ENCODE peak calls at places on chromosome 13, in six cellular contexts. J, I, F, W, M and A are unnamed samples. For H3K9me3, the result is how much of the 10 kb centered on the place peaks cover.

GRCh38 chr13:26050568-26051230 is 1.1 kb downstream of the SHISA2 start:
- DNase-seq in W (peak), J (peak), F (peak), I (no peak), M (peak), A (no peak)

GRCh38 chr13:110576736-110577476 is 15.4 kb upstream of the RAB20 start:
- DNase-seq in J (no peak), M (no peak), W (no peak), I (no peak), F (no peak), A (no peak)

GRCh38 chr13:46170687-46171086 is 11.3 kb downstream of the LCP1 start:
- DNase-seq in W (no peak), F (no peak), I (no peak), J (peak), M (no peak), A (no peak)

GRCh38 chr13:20901668-20902437 is 693 bp downstream of the XPO4 start:
- DNase-seq in W (no peak), J (peak), M (peak), I (no peak), F (peak), A (no peak)

GRCh38 chr13:46097015-46097414 is 7.8 kb downstream of the CPB2 start:
- DNase-seq in F (no peak), M (no peak), I (no peak), W (no peak), J (no peak), A (no peak)

GRCh38 chr13:37701306-37701705 is 102.7 kb upstream of the POSTN start:
- DNase-seq in W (no peak), I (no peak), M (no peak), F (no peak), J (peak), A (no peak)

GRCh38 chr13:87094646-87095045 is 576.5 kb upstream of the SLITRK5 start:
- DNase-seq in J (peak), F (no peak), W (no peak), I (no peak), M (no peak), A (no peak)

GRCh38 chr13:75391432-75392100 is 90.4 kb downstream of the TBC1D4 start:
- DNase-seq in W (no peak), I (no peak), M (no peak), F (no peak), J (no peak), A (no peak)

GRCh38 chr13:32323912-32324311 is 8.6 kb downstream of the BRCA2 start:
- DNase-seq in W (no peak), F (no peak), J (no peak), I (no peak), M (no peak), A (no peak)

GRCh38 chr13:68905186-68905585 is 1202.4 kb upstream of the ATXN8OS start:
- DNase-seq in J (no peak), W (no peak), F (no peak), M (no peak), I (no peak), A (no peak)
- H3K9me3 ChIP-seq in J (under half), W (under half), F (under half), M (under half), I (under half), A (under half)

GRCh38 chr13:22483276-22483675 is 697.5 kb upstream of the SGCG start:
- DNase-seq in F (no peak), W (no peak), J (no peak), M (no peak), I (no peak), A (no peak)
- H3K9me3 ChIP-seq in F (under half), W (under half), J (under half), M (under half), I (under half), A (under half)

DNA sequence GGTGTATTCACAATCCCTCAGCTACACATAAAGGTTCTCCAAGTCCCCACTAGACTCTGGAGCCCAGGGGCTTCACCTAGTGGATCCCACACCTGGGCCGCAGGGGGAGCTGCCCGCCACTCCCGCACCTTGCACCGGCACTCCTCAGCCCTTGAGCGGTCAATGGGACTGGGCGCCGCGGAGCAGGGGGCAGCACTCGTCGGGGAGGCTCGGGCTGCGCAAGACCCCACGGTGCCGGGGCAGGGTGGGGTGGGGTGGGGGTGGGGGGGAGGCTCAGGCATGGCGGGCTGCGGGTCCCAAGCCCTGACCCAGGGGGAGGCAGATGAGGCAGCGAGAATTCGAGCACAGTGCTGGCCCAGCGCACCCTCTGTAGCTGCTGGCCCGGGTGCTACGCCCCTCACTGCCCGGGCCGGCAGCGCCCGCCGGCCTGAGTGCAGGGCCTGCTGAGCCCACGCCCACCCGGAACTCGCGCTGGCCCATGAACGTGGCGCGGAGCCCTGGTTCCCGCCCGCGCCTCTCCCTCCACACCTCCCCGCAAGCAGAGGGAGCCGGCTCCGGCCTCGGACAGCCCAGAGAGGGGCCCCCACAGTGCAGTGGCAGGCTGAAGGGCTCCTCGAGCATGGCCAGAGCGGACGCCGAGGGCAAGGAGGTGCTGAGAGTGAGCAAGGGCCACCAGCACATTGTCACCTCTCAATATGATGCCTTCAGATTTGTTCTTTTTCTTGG is 121.7 kb downstream of the UGGT2 start:
- DNase-seq in M (no peak), W (no peak), I (no peak), F (no peak), J (no peak), A (no peak)
- H3K9me3 ChIP-seq in M (under half), W (under half), I (under half), F (under half), J (under half), A (under half)

GRCh38 chr13:100409132-100409531 is 179.5 kb downstream of the GGACT start:
- DNase-seq in M (no peak), J (no peak), W (no peak), F (no peak), I (no peak), A (no peak)
- H3K9me3 ChIP-seq in M (under half), J (under half), W (under half), F (under half), I (half or more), A (under half)

GRCh38 chr13:44308352-44308751 is 65.3 kb upstream of the SERP2 start:
- DNase-seq in M (no peak), J (no peak), W (no peak), F (no peak), I (no peak), A (no peak)

GRCh38 chr13:44311011-44311481 is 62.6 kb upstream of the SERP2 start:
- DNase-seq in J (no peak), F (peak), M (no peak), I (no peak), W (no peak), A (no peak)

GRCh38 chr13:44307844-44308243 is 65.8 kb upstream of the SERP2 start:
- DNase-seq in F (no peak), J (no peak), M (no peak), W (no peak), I (no peak), A (no peak)

GRCh38 chr13:44312131-44312530 is 61.5 kb upstream of the SERP2 start:
- DNase-seq in F (no peak), J (no peak), W (no peak), I (no peak), M (no peak), A (no peak)

GRCh38 chr13:44309771-44310767 is 63.6 kb upstream of the SERP2 start:
- DNase-seq in I (no peak), F (peak), M (no peak), J (no peak), W (no peak), A (no peak)
- H3K9me3 ChIP-seq in I (under half), F (under half), M (under half), J (under half), W (under half), A (under half)

GRCh38 chr13:112902669-112903068 is 66.3 kb upstream of the MCF2L start:
- DNase-seq in M (no peak), F (no peak), W (no peak), I (no peak), J (no peak), A (no peak)

GRCh38 chr13:112901951-112902651 is 66.9 kb upstream of the MCF2L start:
- DNase-seq in I (no peak), W (no peak), F (no peak), M (peak), J (no peak), A (no peak)

GRCh38 chr13:112904436-112904960 is 64.5 kb upstream of the MCF2L start:
- DNase-seq in W (no peak), F (no peak), M (peak), J (no peak), I (no peak), A (no peak)

GRCh38 chr13:112903606-112904195 is 65.3 kb upstream of the MCF2L start:
- DNase-seq in F (no peak), W (no peak), M (peak), J (no peak), I (no peak), A (no peak)

GRCh38 chr13:112903071-112903577 is 65.9 kb upstream of the MCF2L start:
- DNase-seq in M (peak), I (no peak), F (no peak), W (no peak), J (no peak), A (no peak)
- H3K9me3 ChIP-seq in M (under half), I (under half), F (under half), W (under half), J (under half), A (under half)

GRCh38 chr13:19305434-19305833 is 123.8 kb upstream of the TUBA3C start:
- DNase-seq in F (no peak), J (no peak), W (no peak), M (no peak), I (no peak), A (no peak)
- H3K9me3 ChIP-seq in F (under half), J (under half), W (under half), M (under half), I (under half), A (under half)

DNA sequence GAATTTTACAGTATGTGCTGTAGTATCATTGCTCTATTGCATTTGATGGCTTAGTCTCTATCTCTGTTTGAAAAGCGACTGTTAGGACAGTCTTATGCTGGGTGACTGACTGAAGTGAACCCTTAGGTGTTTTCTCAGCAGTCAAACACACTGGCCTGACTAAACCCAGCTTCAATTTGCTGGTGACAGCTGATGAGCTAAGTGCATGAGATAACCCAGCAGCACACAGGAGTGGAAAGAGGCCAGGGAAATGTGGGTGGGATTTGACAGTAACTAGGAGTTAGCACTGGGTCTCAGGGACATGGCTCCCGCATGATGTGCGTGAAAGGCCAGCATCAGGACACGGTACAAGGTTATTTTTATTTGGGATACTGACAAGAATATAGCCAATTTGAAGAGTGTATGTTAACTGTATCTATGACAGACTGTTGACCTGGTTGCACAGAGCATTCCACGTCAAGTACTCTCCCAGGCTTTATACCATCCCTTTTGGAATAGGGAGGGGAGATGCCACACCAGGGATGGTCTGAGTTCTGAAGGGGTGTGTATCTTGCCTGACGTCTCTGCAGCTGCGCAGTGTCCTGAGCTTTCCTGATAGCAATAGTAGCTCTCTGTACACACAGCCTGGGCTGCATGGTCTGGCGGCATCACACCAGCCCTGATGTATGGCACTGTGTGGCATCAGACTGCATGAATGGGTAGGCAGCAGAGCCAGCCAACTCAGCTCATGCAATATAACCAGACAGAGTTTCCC is 144.8 kb downstream of the FLT1 start:
- DNase-seq in W (no peak), J (no peak), I (no peak), F (no peak), M (no peak), A (no peak)
- H3K9me3 ChIP-seq in W (under half), J (under half), I (under half), F (under half), M (under half), A (under half)